ENCODE peak calls at places on chromosome 1, in ten cellular contexts. R is uterus, P is prostate gland, C is esophagus muscularis mucosa, I is right lobe of liver, F is GM12891, Q is transverse colon, N is stomach, S is body of pancreas, U is HCT116. V is an unnamed sample.
A peak's percentile ranks its signal among the peaks of the same experiment; 100 is the strongest.

GRCh38 chr1:206556748-206557635 is 49.7 kb downstream of the RASSF5 start:
- DNase-seq in R (peak; percentile 60), P (peak; percentile 59), C (peak; percentile 96), I (peak; percentile 88), F (peak; percentile 60), Q (peak; percentile 90), N (peak; percentile 82), S (peak; percentile 60), U (no peak), V (peak; percentile 68)

GRCh38 chr1:89525169-89525855 is 683 bp downstream of the LRRC8B start:
- DNase-seq in R (no peak), P (peak; percentile 36), C (no peak), I (peak; percentile 52), F (no peak), Q (no peak), N (no peak), S (no peak), U (peak; percentile 37), V (peak; percentile 71)

GRCh38 chr1:18234790-18235242 is 127.2 kb downstream of the IGSF21 start:
- DNase-seq in R (no peak), P (peak; percentile 19), C (no peak), I (no peak), F (peak; percentile 27), Q (peak; percentile 40), N (peak; percentile 36), S (peak; percentile 26), U (peak; percentile 73), V (peak; percentile 42)

GRCh38 chr1:155645024-155645423 is 35.0 kb downstream of the MSTO1 start:
- DNase-seq in R (no peak), P (no peak), C (no peak), I (no peak), F (no peak), Q (no peak), N (no peak), S (no peak), U (no peak), V (no peak)

GRCh38 chr1:6505367-6506209 is 14.1 kb upstream of the PLEKHG5 start:
- DNase-seq in R (no peak), P (no peak), C (no peak), I (no peak), F (no peak), Q (no peak), N (no peak), S (no peak), U (no peak), V (no peak)

GRCh38 chr1:93678966-93679480 is 2.6 kb downstream of the BCAR3 start:
- DNase-seq in R (no peak), P (no peak), C (no peak), I (no peak), F (no peak), Q (no peak), N (no peak), S (no peak), U (no peak), V (no peak)

GRCh38 chr1:180261524-180262160 is 31.6 kb downstream of the LHX4 start:
- DNase-seq in R (no peak), P (no peak), C (no peak), I (no peak), F (no peak), Q (no peak), N (no peak), S (no peak), U (no peak), V (no peak)

GRCh38 chr1:104467590-104467989 is 717.9 kb downstream of the AMY1C start:
- DNase-seq in R (no peak), P (no peak), C (no peak), I (no peak), F (no peak), Q (no peak), N (no peak), S (no peak), U (no peak), V (no peak)

GRCh38 chr1:97377432-97378034 is 543.3 kb downstream of the DPYD start:
- DNase-seq in R (no peak), P (no peak), C (no peak), I (no peak), F (no peak), Q (no peak), N (no peak), S (no peak), U (no peak), V (no peak)

GRCh38 chr1:207284209-207284892 is 37.1 kb upstream of the CD55 start:
- DNase-seq in R (no peak), P (no peak), C (no peak), I (no peak), F (no peak), Q (no peak), N (no peak), S (no peak), U (no peak), V (no peak)

GRCh38 chr1:171441278-171441677 is 44.1 kb upstream of the PRRC2C start:
- DNase-seq in R (no peak), P (no peak), C (no peak), I (no peak), F (no peak), Q (no peak), N (no peak), S (no peak), U (no peak), V (no peak)

GRCh38 chr1:94745742-94746141 is 74.4 kb upstream of the SLC44A3 start:
- DNase-seq in R (no peak), P (no peak), C (peak; percentile 82), I (no peak), F (no peak), Q (no peak), N (peak; percentile 36), S (peak; percentile 23), U (no peak), V (no peak)

GRCh38 chr1:43969416-43969745 is 429 bp upstream of the DPH2 start:
- DNase-seq in R (no peak), P (no peak), C (no peak), I (no peak), F (no peak), Q (no peak), N (no peak), S (no peak), U (no peak), V (no peak)

GRCh38 chr1:201774224-201774982 is 54.6 kb upstream of the IPO9 start:
- DNase-seq in R (no peak), P (no peak), C (no peak), I (no peak), F (no peak), Q (no peak), N (no peak), S (no peak), U (no peak), V (no peak)

DNA sequence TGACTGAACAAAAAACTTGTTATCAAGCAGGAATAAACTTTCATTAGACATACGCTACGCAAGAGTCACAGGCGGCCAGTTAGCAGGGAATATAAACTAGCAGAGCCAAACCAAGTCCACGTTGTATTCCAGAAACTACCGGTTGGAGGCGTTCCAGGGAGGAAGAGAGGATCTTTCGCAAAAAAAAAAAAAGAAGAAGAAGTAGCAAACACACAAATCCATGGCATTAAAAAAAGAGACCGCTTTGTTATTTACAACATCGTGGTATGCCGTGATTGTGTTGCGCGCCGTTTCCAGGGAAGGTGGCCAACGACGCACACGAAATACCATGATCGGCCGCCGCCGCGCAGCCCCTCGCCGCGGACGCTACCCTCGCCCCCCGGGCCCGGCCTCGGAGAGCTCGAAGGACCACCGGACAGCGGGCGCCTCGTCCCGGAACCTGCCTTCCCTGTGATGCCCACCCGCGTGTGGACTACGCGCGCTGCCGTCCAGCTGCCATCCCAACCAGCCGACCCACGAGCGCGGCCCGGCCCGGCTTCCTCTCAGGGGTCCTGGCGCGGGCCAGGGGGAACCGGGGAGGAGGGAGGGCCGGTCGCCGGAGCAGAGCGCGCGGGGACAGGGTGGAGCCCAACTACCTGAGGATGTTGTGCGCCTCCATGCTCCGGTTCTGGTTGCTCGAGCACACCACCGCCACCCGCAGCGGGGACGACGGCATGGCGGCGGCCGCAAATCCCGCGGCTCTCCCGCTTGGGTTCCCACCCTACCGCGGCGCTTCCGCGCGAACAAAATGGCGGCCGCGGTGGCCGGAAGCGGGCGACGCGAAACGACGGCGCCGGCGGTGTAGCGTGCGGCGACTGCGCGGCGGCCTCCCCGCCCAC is 581 bp downstream of the SSU72 start:
- DNase-seq in R (no peak), P (peak; percentile 42), C (no peak), I (peak; percentile 61), F (peak; percentile 88), Q (peak; percentile 65), N (no peak), S (peak; percentile 53), U (no peak), V (peak; percentile 93)
- TF ChIP-seq POLR2A in R (no peak), P (peak; percentile 4), C (peak; percentile 39), I (no peak), F (no peak), Q (no peak), N (no peak), S (no peak), U (peak; percentile 2), V (no peak)

GRCh38 chr1:17117451-17118265 is 1.6 kb downstream of the PADI2 start:
- DNase-seq in R (no peak), P (no peak), C (no peak), I (no peak), F (no peak), Q (no peak), N (no peak), S (peak; percentile 68), U (no peak), V (no peak)
- TF ChIP-seq POLR2A in R (no peak), P (no peak), C (no peak), I (no peak), F (no peak), Q (no peak), N (no peak), S (no peak), U (no peak), V (no peak)

GRCh38 chr1:111204211-111204883 is 3.9 kb upstream of the DENND2D start:
- DNase-seq in R (no peak), P (peak; percentile 55), C (no peak), I (peak; percentile 80), F (peak; percentile 69), Q (peak; percentile 92), N (peak; percentile 83), S (peak; percentile 75), U (peak; percentile 31), V (peak; percentile 61)
- TF ChIP-seq POLR2A in R (no peak), P (peak; percentile 75), C (no peak), I (peak; percentile 73), F (no peak), Q (peak; percentile 81), N (no peak), S (peak; percentile 67), U (no peak), V (no peak)

DNA sequence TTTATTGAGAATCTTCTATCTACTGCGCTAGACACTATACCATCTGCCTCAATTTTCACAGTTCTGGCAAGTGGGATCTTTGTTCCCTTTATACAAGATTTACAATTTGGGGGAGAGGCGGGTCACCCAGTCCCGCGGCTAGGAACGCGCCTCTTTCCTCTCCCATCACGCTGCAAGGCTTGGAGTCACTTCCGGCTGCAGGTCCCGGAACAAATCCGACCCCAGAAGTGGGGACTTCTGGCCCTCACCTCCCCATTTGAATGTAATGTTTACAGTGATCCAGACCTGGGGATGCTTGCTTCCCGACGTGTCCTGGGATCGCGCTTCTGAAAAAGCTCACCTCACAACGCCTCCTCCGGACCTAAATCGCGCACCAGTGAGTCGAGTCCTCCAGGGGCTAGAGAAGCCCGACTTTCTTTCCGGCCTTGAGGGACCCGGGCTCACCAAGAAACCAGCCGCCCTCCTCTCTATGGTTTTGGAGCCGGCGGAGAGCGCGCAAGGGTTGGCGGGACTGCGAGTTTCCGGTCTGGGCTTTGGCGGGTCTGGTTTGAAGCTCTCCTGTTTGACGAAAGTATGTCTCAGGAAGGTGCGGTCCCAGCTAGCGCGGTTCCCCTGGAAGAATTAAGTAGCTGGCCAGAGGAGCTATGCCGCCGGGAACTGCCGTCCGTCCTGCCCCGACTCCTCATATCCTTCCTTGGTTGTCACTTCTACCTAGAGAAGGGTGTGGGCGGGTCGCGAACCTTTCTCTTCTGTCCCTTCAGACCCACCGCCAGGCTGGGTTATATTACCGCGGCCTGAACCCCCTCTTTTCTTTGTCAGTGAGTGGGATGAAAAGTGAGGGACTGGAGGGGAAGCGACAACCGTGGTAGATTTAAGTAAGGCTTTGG is at the start of gene METTL18:
- DNase-seq in R (peak; percentile 92), P (peak; percentile 93), C (peak; percentile 98), I (peak; percentile 90), F (peak; percentile 56), Q (peak; percentile 93), N (peak; percentile 88), S (peak; percentile 86), U (peak; percentile 96), V (peak; percentile 97)
- TF ChIP-seq POLR2A in R (no peak), P (no peak), C (no peak), I (peak; percentile 54), F (peak; percentile 54), Q (peak; percentile 47), N (no peak), S (no peak), U (no peak), V (peak; percentile 90)